ENCODE peak calls at places on chromosomes 7 and 10, in seven cellular contexts. L is HCT116; K is stimulated activated CD8-positive, alpha-beta memory T cell treated with anti-CD3 and anti-CD28 coated beads, Interleukin-7, amount 100 ng/mL, for 24 hours; F is GM12891; J is prostate gland; M is heart left ventricle; Z is mesendoderm. S is an unnamed sample.

GRCh38 chr10:106384541-106384940 is 780.0 kb downstream of the SORCS1 start:
- DNase-seq in F (no peak), M (no peak), Z (no peak), K (no peak), L (no peak), J (no peak), S (no peak)

GRCh38 chr10:22932626-22933370 is 4.9 kb downstream of the ARMC3 start:
- DNase-seq in M (no peak), F (no peak), K (no peak), Z (no peak), L (no peak), J (no peak), S (no peak)

GRCh38 chr7:18675579-18675978 is 180.0 kb downstream of the HDAC9 start:
- DNase-seq in K (no peak), Z (no peak), L (no peak), M (no peak), F (no peak), J (no peak), S (no peak)

GRCh38 chr7:142833174-142834027 is 21.5 kb upstream of the EPHB6 start:
- DNase-seq in J (no peak), K (no peak), M (no peak), F (no peak), L (no peak), Z (peak; percentile 65), S (no peak)

GRCh38 chr7:96122746-96123145 is 199.2 kb downstream of the SLC25A13 start:
- DNase-seq in L (no peak), J (no peak), M (no peak), K (no peak), Z (no peak), F (no peak), S (no peak)

GRCh38 chr7:94973844-94974243 is 66.5 kb downstream of the PPP1R9A start:
- DNase-seq in J (no peak), M (no peak), Z (no peak), K (no peak), L (no peak), F (no peak), S (no peak)

GRCh38 chr7:41709621-41710020 is 6.7 kb upstream of the INHBA start:
- DNase-seq in K (no peak), F (no peak), L (no peak), J (no peak), Z (no peak), M (no peak), S (no peak)

GRCh38 chr7:11754123-11754522 is 77.9 kb downstream of the THSD7A start:
- DNase-seq in K (no peak), M (no peak), Z (no peak), J (no peak), L (no peak), F (no peak), S (no peak)

GRCh38 chr7:92025260-92025659 is 84.6 kb downstream of the AKAP9 start:
- DNase-seq in Z (no peak), F (no peak), L (no peak), J (no peak), M (no peak), K (no peak), S (peak; percentile 38)

GRCh38 chr10:35451103-35452016 is 115.1 kb downstream of the CCNY start:
- DNase-seq in J (no peak), F (peak; percentile 38), Z (no peak), L (no peak), M (peak; percentile 66), K (no peak), S (no peak)

GRCh38 chr7:101168412-101169049 is 3.2 kb upstream of the VGF start:
- DNase-seq in F (no peak), M (no peak), J (no peak), L (no peak), Z (peak; percentile 19), K (no peak), S (no peak)

GRCh38 chr10:117461766-117462423 is 80.7 kb upstream of the EMX2 start:
- DNase-seq in F (no peak), J (peak; percentile 81), K (no peak), M (no peak), Z (peak; percentile 72), L (peak; percentile 77), S (peak; percentile 80)

GRCh38 chr7:2757361-2757903 is 69.4 kb downstream of the AMZ1 start:
- DNase-seq in F (no peak), Z (no peak), L (peak; percentile 12), K (no peak), M (peak; percentile 59), J (peak; percentile 72), S (no peak)

GRCh38 chr7:101153969-101154692 is at the start of gene AP1S1:
- DNase-seq in J (peak; percentile 90), M (peak; percentile 96), K (peak; percentile 84), L (peak; percentile 96), F (peak; percentile 98), Z (peak; percentile 100), S (peak; percentile 93)

GRCh38 chr10:95628786-95629185 is 27.7 kb downstream of the ALDH18A1 start:
- DNase-seq in K (no peak), L (no peak), Z (no peak), M (no peak), J (no peak), F (no peak), S (no peak)

GRCh38 chr10:92573091-92573797 is 649 bp downstream of the IDE start:
- DNase-seq in L (no peak), Z (peak; percentile 68), F (no peak), J (peak; percentile 10), K (no peak), M (no peak), S (no peak)